ENCODE peak calls at places on chromosomes 2 and 18, in nine cellular contexts. One of them, this sample, is unnamed.

GRCh38 chr18:9642799-9643445 is 28.6 kb upstream of the PPP4R1 start:
- DNase-seq in ureter: no peak
- DNase-seq in stimulated activated CD4-positive, alpha-beta T cell treated with anti-CD3 and anti-CD28 coated beads, Interleukin-12 subunit alpha, Interleukin-12 subunit beta, amount 100 ng/mL, for 4 hours: no peak
- DNase-seq in fibroblast of mammary gland: no peak
- DNase-seq in non-pigmented ciliary epithelial cell: no peak
- DNase-seq in T follicular helper cell: no peak
- DNase-seq in activated gamma-delta T cell: no peak
- DNase-seq in upper lobe of right lung: no peak
- DNase-seq in T-helper 17 cell: no peak
- DNase-seq in this sample: no peak

GRCh38 chr18:21958707-21959457 is 210.5 kb upstream of the GATA6 start:
- DNase-seq in T follicular helper cell: no peak
- DNase-seq in ureter: no peak
- DNase-seq in T-helper 17 cell: no peak
- DNase-seq in activated gamma-delta T cell: no peak
- DNase-seq in non-pigmented ciliary epithelial cell: no peak
- DNase-seq in fibroblast of mammary gland: no peak
- DNase-seq in upper lobe of right lung: no peak
- DNase-seq in stimulated activated CD4-positive, alpha-beta T cell treated with anti-CD3 and anti-CD28 coated beads, Interleukin-12 subunit alpha, Interleukin-12 subunit beta, amount 100 ng/mL, for 4 hours: no peak
- DNase-seq in this sample: no peak

GRCh38 chr2:61949458-61950107 is 44.1 kb downstream of the COMMD1 start:
- DNase-seq in fibroblast of mammary gland: no peak
- DNase-seq in T-helper 17 cell: no peak
- DNase-seq in stimulated activated CD4-positive, alpha-beta T cell treated with anti-CD3 and anti-CD28 coated beads, Interleukin-12 subunit alpha, Interleukin-12 subunit beta, amount 100 ng/mL, for 4 hours: no peak
- DNase-seq in non-pigmented ciliary epithelial cell: no peak
- DNase-seq in T follicular helper cell: no peak
- DNase-seq in ureter: no peak
- DNase-seq in upper lobe of right lung: no peak
- DNase-seq in activated gamma-delta T cell: no peak
- DNase-seq in this sample: no peak

GRCh38 chr18:45590060-45590537 is 25.2 kb upstream of the SLC14A2 start:
- DNase-seq in ureter: no peak
- DNase-seq in stimulated activated CD4-positive, alpha-beta T cell treated with anti-CD3 and anti-CD28 coated beads, Interleukin-12 subunit alpha, Interleukin-12 subunit beta, amount 100 ng/mL, for 4 hours: no peak
- DNase-seq in non-pigmented ciliary epithelial cell: no peak
- DNase-seq in activated gamma-delta T cell: no peak
- DNase-seq in T-helper 17 cell: no peak
- DNase-seq in upper lobe of right lung: no peak
- DNase-seq in T follicular helper cell: no peak
- DNase-seq in fibroblast of mammary gland: peak
- DNase-seq in this sample: no peak

GRCh38 chr2:239064891-239065290 is 217.0 kb downstream of the TWIST2 start:
- DNase-seq in stimulated activated CD4-positive, alpha-beta T cell treated with anti-CD3 and anti-CD28 coated beads, Interleukin-12 subunit alpha, Interleukin-12 subunit beta, amount 100 ng/mL, for 4 hours: no peak
- DNase-seq in activated gamma-delta T cell: no peak
- DNase-seq in fibroblast of mammary gland: no peak
- DNase-seq in upper lobe of right lung: no peak
- DNase-seq in T follicular helper cell: no peak
- DNase-seq in ureter: no peak
- DNase-seq in non-pigmented ciliary epithelial cell: no peak
- DNase-seq in T-helper 17 cell: no peak
- DNase-seq in this sample: no peak

GRCh38 chr2:96092580-96092877 is 23.8 kb downstream of the ADRA2B start:
- DNase-seq in stimulated activated CD4-positive, alpha-beta T cell treated with anti-CD3 and anti-CD28 coated beads, Interleukin-12 subunit alpha, Interleukin-12 subunit beta, amount 100 ng/mL, for 4 hours: no peak
- DNase-seq in activated gamma-delta T cell: no peak
- DNase-seq in fibroblast of mammary gland: no peak
- DNase-seq in ureter: no peak
- DNase-seq in upper lobe of right lung: no peak
- DNase-seq in non-pigmented ciliary epithelial cell: no peak
- DNase-seq in T follicular helper cell: no peak
- DNase-seq in T-helper 17 cell: no peak
- DNase-seq in this sample: no peak

GRCh38 chr2:229543176-229543873 is 171.0 kb downstream of the DNER start:
- DNase-seq in fibroblast of mammary gland: no peak
- DNase-seq in T follicular helper cell: no peak
- DNase-seq in ureter: no peak
- DNase-seq in T-helper 17 cell: no peak
- DNase-seq in stimulated activated CD4-positive, alpha-beta T cell treated with anti-CD3 and anti-CD28 coated beads, Interleukin-12 subunit alpha, Interleukin-12 subunit beta, amount 100 ng/mL, for 4 hours: no peak
- DNase-seq in upper lobe of right lung: no peak
- DNase-seq in activated gamma-delta T cell: no peak
- DNase-seq in non-pigmented ciliary epithelial cell: no peak
- DNase-seq in this sample: no peak

GRCh38 chr2:45138904-45139303 is 129.7 kb upstream of the SIX2 start:
- DNase-seq in non-pigmented ciliary epithelial cell: no peak
- DNase-seq in T follicular helper cell: no peak
- DNase-seq in fibroblast of mammary gland: no peak
- DNase-seq in ureter: no peak
- DNase-seq in activated gamma-delta T cell: no peak
- DNase-seq in stimulated activated CD4-positive, alpha-beta T cell treated with anti-CD3 and anti-CD28 coated beads, Interleukin-12 subunit alpha, Interleukin-12 subunit beta, amount 100 ng/mL, for 4 hours: no peak
- DNase-seq in T-helper 17 cell: no peak
- DNase-seq in upper lobe of right lung: no peak
- DNase-seq in this sample: no peak

GRCh38 chr2:232831496-232831895 is 38.6 kb upstream of the SNORC start:
- DNase-seq in upper lobe of right lung: no peak
- DNase-seq in T follicular helper cell: no peak
- DNase-seq in non-pigmented ciliary epithelial cell: no peak
- DNase-seq in activated gamma-delta T cell: no peak
- DNase-seq in T-helper 17 cell: no peak
- DNase-seq in fibroblast of mammary gland: no peak
- DNase-seq in stimulated activated CD4-positive, alpha-beta T cell treated with anti-CD3 and anti-CD28 coated beads, Interleukin-12 subunit alpha, Interleukin-12 subunit beta, amount 100 ng/mL, for 4 hours: no peak
- DNase-seq in ureter: no peak
- DNase-seq in this sample: no peak

GRCh38 chr18:73366713-73367112 is 498.9 kb upstream of the NETO1 start:
- DNase-seq in stimulated activated CD4-positive, alpha-beta T cell treated with anti-CD3 and anti-CD28 coated beads, Interleukin-12 subunit alpha, Interleukin-12 subunit beta, amount 100 ng/mL, for 4 hours: no peak
- DNase-seq in upper lobe of right lung: no peak
- DNase-seq in ureter: no peak
- DNase-seq in non-pigmented ciliary epithelial cell: peak
- DNase-seq in fibroblast of mammary gland: peak
- DNase-seq in activated gamma-delta T cell: no peak
- DNase-seq in T follicular helper cell: no peak
- DNase-seq in T-helper 17 cell: no peak
- DNase-seq in this sample: no peak

GRCh38 chr2:1585635-1586034 is 158.7 kb downstream of the PXDN start:
- DNase-seq in T follicular helper cell: no peak
- DNase-seq in ureter: no peak
- DNase-seq in upper lobe of right lung: peak
- DNase-seq in fibroblast of mammary gland: no peak
- DNase-seq in non-pigmented ciliary epithelial cell: no peak
- DNase-seq in T-helper 17 cell: no peak
- DNase-seq in activated gamma-delta T cell: no peak
- DNase-seq in stimulated activated CD4-positive, alpha-beta T cell treated with anti-CD3 and anti-CD28 coated beads, Interleukin-12 subunit alpha, Interleukin-12 subunit beta, amount 100 ng/mL, for 4 hours: no peak
- DNase-seq in this sample: peak

GRCh38 chr18:47265197-47265596 is 13.7 kb upstream of the SKOR2 start:
- DNase-seq in activated gamma-delta T cell: no peak
- DNase-seq in T-helper 17 cell: no peak
- DNase-seq in upper lobe of right lung: no peak
- DNase-seq in ureter: no peak
- DNase-seq in T follicular helper cell: no peak
- DNase-seq in fibroblast of mammary gland: peak
- DNase-seq in stimulated activated CD4-positive, alpha-beta T cell treated with anti-CD3 and anti-CD28 coated beads, Interleukin-12 subunit alpha, Interleukin-12 subunit beta, amount 100 ng/mL, for 4 hours: no peak
- DNase-seq in non-pigmented ciliary epithelial cell: no peak
- DNase-seq in this sample: no peak

GRCh38 chr2:20439503-20439902 is 7.4 kb upstream of the RHOB start:
- DNase-seq in upper lobe of right lung: no peak
- DNase-seq in T follicular helper cell: no peak
- DNase-seq in stimulated activated CD4-positive, alpha-beta T cell treated with anti-CD3 and anti-CD28 coated beads, Interleukin-12 subunit alpha, Interleukin-12 subunit beta, amount 100 ng/mL, for 4 hours: no peak
- DNase-seq in fibroblast of mammary gland: no peak
- DNase-seq in activated gamma-delta T cell: no peak
- DNase-seq in non-pigmented ciliary epithelial cell: no peak
- DNase-seq in T-helper 17 cell: no peak
- DNase-seq in ureter: peak
- DNase-seq in this sample: no peak

GRCh38 chr2:39266139-39266805 is 22.5 kb upstream of the CDKL4 start:
- DNase-seq in T follicular helper cell: no peak
- DNase-seq in fibroblast of mammary gland: peak
- DNase-seq in ureter: no peak
- DNase-seq in activated gamma-delta T cell: no peak
- DNase-seq in upper lobe of right lung: no peak
- DNase-seq in T-helper 17 cell: no peak
- DNase-seq in non-pigmented ciliary epithelial cell: no peak
- DNase-seq in stimulated activated CD4-positive, alpha-beta T cell treated with anti-CD3 and anti-CD28 coated beads, Interleukin-12 subunit alpha, Interleukin-12 subunit beta, amount 100 ng/mL, for 4 hours: no peak
- DNase-seq in this sample: no peak

GRCh38 chr2:168722592-168722991 is 79.8 kb upstream of the NOSTRIN start:
- DNase-seq in T-helper 17 cell: no peak
- DNase-seq in T follicular helper cell: no peak
- DNase-seq in ureter: no peak
- DNase-seq in upper lobe of right lung: no peak
- DNase-seq in fibroblast of mammary gland: peak
- DNase-seq in activated gamma-delta T cell: no peak
- DNase-seq in stimulated activated CD4-positive, alpha-beta T cell treated with anti-CD3 and anti-CD28 coated beads, Interleukin-12 subunit alpha, Interleukin-12 subunit beta, amount 100 ng/mL, for 4 hours: no peak
- DNase-seq in non-pigmented ciliary epithelial cell: no peak
- DNase-seq in this sample: no peak

GRCh38 chr2:232592687-232593407 is 40.6 kb upstream of the EFHD1 start:
- DNase-seq in T-helper 17 cell: no peak
- DNase-seq in ureter: no peak
- DNase-seq in upper lobe of right lung: no peak
- DNase-seq in non-pigmented ciliary epithelial cell: peak
- DNase-seq in T follicular helper cell: no peak
- DNase-seq in activated gamma-delta T cell: no peak
- DNase-seq in stimulated activated CD4-positive, alpha-beta T cell treated with anti-CD3 and anti-CD28 coated beads, Interleukin-12 subunit alpha, Interleukin-12 subunit beta, amount 100 ng/mL, for 4 hours: no peak
- DNase-seq in fibroblast of mammary gland: peak
- DNase-seq in this sample: no peak

GRCh38 chr2:156452971-156453370 is 16.8 kb downstream of the GPD2 start:
- DNase-seq in ureter: no peak
- DNase-seq in upper lobe of right lung: no peak
- DNase-seq in fibroblast of mammary gland: peak
- DNase-seq in T-helper 17 cell: no peak
- DNase-seq in stimulated activated CD4-positive, alpha-beta T cell treated with anti-CD3 and anti-CD28 coated beads, Interleukin-12 subunit alpha, Interleukin-12 subunit beta, amount 100 ng/mL, for 4 hours: no peak
- DNase-seq in non-pigmented ciliary epithelial cell: no peak
- DNase-seq in T follicular helper cell: no peak
- DNase-seq in activated gamma-delta T cell: no peak
- DNase-seq in this sample: no peak

GRCh38 chr2:3463156-3463835 is 56.0 kb downstream of the ADI1 start:
- DNase-seq in stimulated activated CD4-positive, alpha-beta T cell treated with anti-CD3 and anti-CD28 coated beads, Interleukin-12 subunit alpha, Interleukin-12 subunit beta, amount 100 ng/mL, for 4 hours: no peak
- DNase-seq in fibroblast of mammary gland: no peak
- DNase-seq in non-pigmented ciliary epithelial cell: no peak
- DNase-seq in T follicular helper cell: no peak
- DNase-seq in activated gamma-delta T cell: no peak
- DNase-seq in T-helper 17 cell: no peak
- DNase-seq in ureter: no peak
- DNase-seq in upper lobe of right lung: no peak
- DNase-seq in this sample: peak

GRCh38 chr2:218354045-218354444 is 2.6 kb upstream of the CATIP start:
- DNase-seq in T-helper 17 cell: no peak
- DNase-seq in fibroblast of mammary gland: no peak
- DNase-seq in stimulated activated CD4-positive, alpha-beta T cell treated with anti-CD3 and anti-CD28 coated beads, Interleukin-12 subunit alpha, Interleukin-12 subunit beta, amount 100 ng/mL, for 4 hours: no peak
- DNase-seq in non-pigmented ciliary epithelial cell: no peak
- DNase-seq in upper lobe of right lung: no peak
- DNase-seq in T follicular helper cell: no peak
- DNase-seq in activated gamma-delta T cell: no peak
- DNase-seq in ureter: no peak
- DNase-seq in this sample: no peak

GRCh38 chr2:179817181-179817841 is 44.1 kb downstream of the ZNF385B start:
- DNase-seq in upper lobe of right lung: no peak
- DNase-seq in stimulated activated CD4-positive, alpha-beta T cell treated with anti-CD3 and anti-CD28 coated beads, Interleukin-12 subunit alpha, Interleukin-12 subunit beta, amount 100 ng/mL, for 4 hours: no peak
- DNase-seq in fibroblast of mammary gland: peak
- DNase-seq in T-helper 17 cell: no peak
- DNase-seq in non-pigmented ciliary epithelial cell: no peak
- DNase-seq in ureter: no peak
- DNase-seq in activated gamma-delta T cell: no peak
- DNase-seq in T follicular helper cell: no peak
- DNase-seq in this sample: no peak

GRCh38 chr2:38192046-38192445 is 116.1 kb upstream of the CYP1B1 start:
- DNase-seq in fibroblast of mammary gland: no peak
- DNase-seq in upper lobe of right lung: no peak
- DNase-seq in T follicular helper cell: no peak
- DNase-seq in stimulated activated CD4-positive, alpha-beta T cell treated with anti-CD3 and anti-CD28 coated beads, Interleukin-12 subunit alpha, Interleukin-12 subunit beta, amount 100 ng/mL, for 4 hours: no peak
- DNase-seq in activated gamma-delta T cell: no peak
- DNase-seq in T-helper 17 cell: no peak
- DNase-seq in ureter: no peak
- DNase-seq in non-pigmented ciliary epithelial cell: no peak
- DNase-seq in this sample: no peak

GRCh38 chr18:63162271-63163014 is 157.1 kb downstream of the BCL2 start:
- DNase-seq in ureter: no peak
- DNase-seq in fibroblast of mammary gland: peak
- DNase-seq in upper lobe of right lung: peak
- DNase-seq in T follicular helper cell: no peak
- DNase-seq in T-helper 17 cell: no peak
- DNase-seq in stimulated activated CD4-positive, alpha-beta T cell treated with anti-CD3 and anti-CD28 coated beads, Interleukin-12 subunit alpha, Interleukin-12 subunit beta, amount 100 ng/mL, for 4 hours: no peak
- DNase-seq in non-pigmented ciliary epithelial cell: peak
- DNase-seq in activated gamma-delta T cell: no peak
- DNase-seq in this sample: no peak

GRCh38 chr2:223855426-223855825 is 18.0 kb upstream of the AP1S3 start:
- DNase-seq in non-pigmented ciliary epithelial cell: peak
- DNase-seq in fibroblast of mammary gland: peak
- DNase-seq in stimulated activated CD4-positive, alpha-beta T cell treated with anti-CD3 and anti-CD28 coated beads, Interleukin-12 subunit alpha, Interleukin-12 subunit beta, amount 100 ng/mL, for 4 hours: no peak
- DNase-seq in ureter: no peak
- DNase-seq in activated gamma-delta T cell: no peak
- DNase-seq in T-helper 17 cell: no peak
- DNase-seq in upper lobe of right lung: no peak
- DNase-seq in T follicular helper cell: no peak
- DNase-seq in this sample: no peak

GRCh38 chr2:1707771-1708351 is 36.5 kb downstream of the PXDN start:
- DNase-seq in T follicular helper cell: no peak
- DNase-seq in fibroblast of mammary gland: peak
- DNase-seq in T-helper 17 cell: no peak
- DNase-seq in stimulated activated CD4-positive, alpha-beta T cell treated with anti-CD3 and anti-CD28 coated beads, Interleukin-12 subunit alpha, Interleukin-12 subunit beta, amount 100 ng/mL, for 4 hours: no peak
- DNase-seq in ureter: peak
- DNase-seq in non-pigmented ciliary epithelial cell: no peak
- DNase-seq in upper lobe of right lung: peak
- DNase-seq in activated gamma-delta T cell: no peak
- DNase-seq in this sample: no peak